ENCODE peak calls at places on chromosomes 13 and 19, in ten cellular contexts. O is naive B cell; T is NCI-H1436; W is iPS DF 6.9; X is HuH-7.5; Q is EL; J is stimulated activated CD4-positive, alpha-beta T cell treated with anti-CD3 and anti-CD28 coated beads, Interleukin-4, amount 100 ng/mL, for 24 hours; B is ACHN; L is caudate nucleus; F is stimulated activated CD8-positive, alpha-beta memory T cell treated with anti-CD3 and anti-CD28 coated beads, Interleukin-2, amount 100 ng/mL, for 48 hours. N is an unnamed sample.

GRCh38 chr13:81957121-81957520 is 1616.2 kb upstream of the SPRY2 start:
- DNase-seq in O (no peak), T (no peak), W (peak; percentile 31), X (peak; percentile 5), Q (peak; percentile 1), J (no peak), B (peak; percentile 14), L (no peak), F (no peak), N (no peak)

GRCh38 chr19:54199401-54199800 is 1.3 kb upstream of the RPS9 start:
- DNase-seq in O (no peak), T (no peak), W (no peak), X (no peak), Q (no peak), J (no peak), B (no peak), L (no peak), F (no peak), N (no peak)

GRCh38 chr13:45292176-45292575 is 48.8 kb downstream of the TPT1 start:
- DNase-seq in O (no peak), T (no peak), W (no peak), X (no peak), Q (no peak), J (no peak), B (no peak), L (no peak), F (no peak), N (no peak)

GRCh38 chr13:97367016-97367415 is 67.0 kb upstream of the RAP2A start:
- DNase-seq in O (no peak), T (no peak), W (no peak), X (no peak), Q (peak; percentile 80), J (no peak), B (peak; percentile 80), L (no peak), F (no peak), N (peak; percentile 49)

GRCh38 chr19:51196181-51196580 is 28.7 kb upstream of the CD33 start:
- DNase-seq in O (no peak), T (no peak), W (no peak), X (no peak), Q (no peak), J (no peak), B (no peak), L (no peak), F (no peak), N (no peak)

GRCh38 chr19:49229416-49229815 is 71.8 kb downstream of the TRPM4 start:
- DNase-seq in O (no peak), T (no peak), W (no peak), X (no peak), Q (no peak), J (no peak), B (no peak), L (no peak), F (no peak), N (no peak)

GRCh38 chr19:38951187-38951586 is 20.4 kb downstream of the MRPS12 start:
- DNase-seq in O (no peak), T (no peak), W (no peak), X (no peak), Q (no peak), J (no peak), B (no peak), L (no peak), F (no peak), N (no peak)

GRCh38 chr19:5097331-5097930 is 128.5 kb downstream of the KDM4B start:
- DNase-seq in O (no peak), T (no peak), W (no peak), X (no peak), Q (no peak), J (no peak), B (no peak), L (no peak), F (no peak), N (no peak)

GRCh38 chr13:79128158-79128557 is 277.9 kb downstream of the RBM26 start:
- DNase-seq in O (no peak), T (no peak), W (no peak), X (no peak), Q (peak; percentile 50), J (no peak), B (peak; percentile 61), L (no peak), F (no peak), N (no peak)

GRCh38 chr19:38635483-38636399 is 11.7 kb upstream of the ACTN4 start:
- DNase-seq in O (no peak), T (no peak), W (no peak), X (no peak), Q (no peak), J (no peak), B (no peak), L (no peak), F (no peak), N (no peak)

GRCh38 chr13:49435992-49436391 is 7.9 kb downstream of the CAB39L start:
- DNase-seq in O (no peak), T (no peak), W (no peak), X (no peak), Q (no peak), J (no peak), B (no peak), L (no peak), F (no peak), N (no peak)

GRCh38 chr13:30526612-30527217 is 61.0 kb upstream of the HMGB1 start:
- DNase-seq in O (no peak), T (no peak), W (no peak), X (no peak), Q (peak; percentile 69), J (no peak), B (no peak), L (no peak), F (no peak), N (no peak)

GRCh38 chr19:43576479-43576878 is 878 bp downstream of the PINLYP start:
- DNase-seq in O (no peak), T (no peak), W (no peak), X (no peak), Q (no peak), J (no peak), B (no peak), L (no peak), F (no peak), N (no peak)

GRCh38 chr19:42250249-42250665 is 4.7 kb downstream of the ERF start:
- DNase-seq in O (no peak), T (no peak), W (no peak), X (no peak), Q (no peak), J (no peak), B (no peak), L (no peak), F (no peak), N (no peak)

GRCh38 chr19:39802958-39803357 is 24.3 kb downstream of the LEUTX start:
- DNase-seq in O (no peak), T (no peak), W (no peak), X (no peak), Q (no peak), J (no peak), B (no peak), L (no peak), F (no peak), N (no peak)

GRCh38 chr13:114118763-114119123 is 13.7 kb downstream of the RASA3 start:
- DNase-seq in O (no peak), T (no peak), W (no peak), X (no peak), Q (no peak), J (no peak), B (peak; percentile 90), L (no peak), F (no peak), N (no peak)

GRCh38 chr13:113630296-113630695 is 27.7 kb downstream of the ATP4B start:
- DNase-seq in O (no peak), T (no peak), W (no peak), X (no peak), Q (no peak), J (no peak), B (no peak), L (no peak), F (no peak), N (no peak)

GRCh38 chr13:51342706-51343105 is 3.2 kb downstream of the SERPINE3 start:
- DNase-seq in O (no peak), T (no peak), W (no peak), X (no peak), Q (peak; percentile 45), J (no peak), B (no peak), L (no peak), F (no peak), N (no peak)

GRCh38 chr19:51524661-51525264 is 6.7 kb downstream of the SIGLEC6 start:
- DNase-seq in O (no peak), T (no peak), W (no peak), X (no peak), Q (no peak), J (no peak), B (no peak), L (no peak), F (no peak), N (no peak)

GRCh38 chr13:95982144-95982543 is 71.1 kb downstream of the UGGT2 start:
- DNase-seq in O (no peak), T (no peak), W (no peak), X (no peak), Q (no peak), J (no peak), B (no peak), L (no peak), F (no peak), N (no peak)

GRCh38 chr13:22278336-22278929 is 607.6 kb downstream of the FGF9 start:
- DNase-seq in O (peak; percentile 49), T (peak; percentile 6), W (peak; percentile 7), X (no peak), Q (no peak), J (peak; percentile 76), B (peak; percentile 22), L (no peak), F (peak; percentile 40), N (no peak)

GRCh38 chr19:5784581-5785147 is at the start of gene PRR22:
- DNase-seq in O (no peak), T (no peak), W (no peak), X (no peak), Q (no peak), J (no peak), B (no peak), L (no peak), F (no peak), N (no peak)

GRCh38 chr19:49114630-49115363 is 627 bp downstream of the LIN7B start:
- DNase-seq in O (no peak), T (no peak), W (no peak), X (peak; percentile 72), Q (peak; percentile 64), J (peak; percentile 56), B (peak; percentile 25), L (peak; percentile 57), F (peak; percentile 40), N (peak; percentile 36)

GRCh38 chr13:100987993-100988392 is 313.4 kb upstream of the TMTC4 start:
- DNase-seq in O (no peak), T (peak; percentile 0), W (peak; percentile 25), X (no peak), Q (peak; percentile 6), J (no peak), B (no peak), L (no peak), F (no peak), N (peak; percentile 7)

GRCh38 chr19:50315773-50316448 is 13.3 kb downstream of the KCNC3 start:
- DNase-seq in O (no peak), T (peak; percentile 81), W (no peak), X (no peak), Q (no peak), J (peak; percentile 28), B (peak; percentile 11), L (no peak), F (peak; percentile 38), N (no peak)

GRCh38 chr19:15199652-15200574 is 882 bp downstream of the NOTCH3 start:
- DNase-seq in O (no peak), T (no peak), W (no peak), X (peak; percentile 72), Q (no peak), J (no peak), B (no peak), L (no peak), F (no peak), N (no peak)

GRCh38 chr19:13541554-13541953 is 35.3 kb upstream of the CACNA1A start:
- DNase-seq in O (no peak), T (no peak), W (no peak), X (no peak), Q (no peak), J (no peak), B (no peak), L (no peak), F (no peak), N (no peak)

GRCh38 chr19:501646-502045 is 5.4 kb downstream of the MADCAM1 start:
- DNase-seq in O (no peak), T (no peak), W (no peak), X (no peak), Q (no peak), J (no peak), B (no peak), L (no peak), F (no peak), N (no peak)

N was measured in C1 segment of cervical spinal cord.